ENCODE peak calls at places on chromosomes 13 and 19, in six cellular contexts. Q, V, A, C, G and M are unnamed samples.

GRCh38 chr19:55304980-55305379 is 20.2 kb downstream of the TMEM150B start:
- DNase-seq in Q (no peak), V (no peak), A (no peak), C (no peak), G (no peak), M (no peak)

GRCh38 chr19:40650749-40651305 is 39.6 kb downstream of the NUMBL start:
- DNase-seq in Q (no peak), V (peak; percentile 43), A (no peak), C (no peak), G (no peak), M (no peak)

GRCh38 chr13:99015606-99016520 is 38.0 kb upstream of the DOCK9 start:
- DNase-seq in Q (no peak), V (peak; percentile 19), A (no peak), C (no peak), G (no peak), M (peak; percentile 33)

GRCh38 chr19:13574933-13575332 is 68.7 kb upstream of the CACNA1A start:
- DNase-seq in Q (no peak), V (no peak), A (peak; percentile 12), C (no peak), G (no peak), M (no peak)

GRCh38 chr13:49652691-49653305 is 24.5 kb downstream of the ARL11 start:
- DNase-seq in Q (no peak), V (peak; percentile 40), A (peak; percentile 65), C (no peak), G (no peak), M (peak; percentile 89)

GRCh38 chr19:45177817-45178261 is at the start of gene TRAPPC6A:
- DNase-seq in Q (no peak), V (peak; percentile 53), A (no peak), C (peak; percentile 30), G (no peak), M (no peak)

GRCh38 chr13:66532146-66532545 is 698.0 kb downstream of the PCDH9 start:
- DNase-seq in Q (no peak), V (peak; percentile 90), A (no peak), C (peak; percentile 33), G (no peak), M (no peak)

GRCh38 chr13:91108315-91108714 is 239.2 kb upstream of the MIR17HG start:
- DNase-seq in Q (no peak), V (no peak), A (no peak), C (no peak), G (no peak), M (no peak)

GRCh38 chr13:43800828-43801227 is 14.1 kb upstream of the ENOX1 start:
- DNase-seq in Q (no peak), V (no peak), A (no peak), C (no peak), G (no peak), M (no peak)

GRCh38 chr19:10836478-10837325 is 690 bp upstream of the TMED1 start:
- DNase-seq in Q (peak; percentile 83), V (peak; percentile 90), A (no peak), C (no peak), G (peak; percentile 88), M (peak; percentile 88)

GRCh38 chr13:34721631-34722144 is 220.4 kb upstream of the NBEA start:
- DNase-seq in Q (no peak), V (no peak), A (no peak), C (no peak), G (no peak), M (peak; percentile 71)

GRCh38 chr19:46753420-46754155 is 7.3 kb upstream of the STRN4 start:
- DNase-seq in Q (peak; percentile 69), V (peak; percentile 43), A (no peak), C (no peak), G (peak; percentile 52), M (no peak)

GRCh38 chr13:109345433-109345941 is 440.9 kb downstream of the IRS2 start:
- DNase-seq in Q (no peak), V (peak; percentile 68), A (no peak), C (peak; percentile 27), G (no peak), M (no peak)

GRCh38 chr13:49421391-49421790 is 22.5 kb downstream of the CAB39L start:
- DNase-seq in Q (peak; percentile 6), V (peak; percentile 28), A (no peak), C (no peak), G (no peak), M (peak; percentile 34)

GRCh38 chr13:75847588-75847987 is 211.5 kb downstream of the LMO7 start:
- DNase-seq in Q (no peak), V (no peak), A (no peak), C (no peak), G (no peak), M (no peak)

GRCh38 chr19:35712910-35713845 is 4.6 kb upstream of the KMT2B start:
- DNase-seq in Q (peak; percentile 86), V (no peak), A (no peak), C (no peak), G (no peak), M (no peak)

GRCh38 chr13:95716231-95716630 is 39.3 kb downstream of the DNAJC3 start:
- DNase-seq in Q (no peak), V (no peak), A (no peak), C (no peak), G (no peak), M (no peak)

GRCh38 chr13:80830431-80830830 is 489.5 kb upstream of the SPRY2 start:
- DNase-seq in Q (no peak), V (no peak), A (no peak), C (no peak), G (no peak), M (no peak)

GRCh38 chr19:5130371-5131030 is 161.6 kb downstream of the KDM4B start:
- DNase-seq in Q (peak; percentile 64), V (no peak), A (no peak), C (no peak), G (no peak), M (no peak)

GRCh38 chr13:80442613-80443012 is 101.7 kb upstream of the SPRY2 start:
- DNase-seq in Q (no peak), V (no peak), A (no peak), C (no peak), G (no peak), M (no peak)

GRCh38 chr19:56076413-56076998 is 44.6 kb downstream of the ZNF787 start:
- DNase-seq in Q (peak; percentile 65), V (peak; percentile 77), A (peak; percentile 36), C (no peak), G (no peak), M (peak; percentile 28)

GRCh38 chr19:44738603-44739585 is 9.6 kb upstream of the BCL3 start:
- DNase-seq in Q (no peak), V (no peak), A (no peak), C (no peak), G (no peak), M (no peak)

GRCh38 chr19:33245948-33246728 is 20.5 kb upstream of the SLC7A10 start:
- DNase-seq in Q (no peak), V (peak; percentile 12), A (no peak), C (no peak), G (peak; percentile 50), M (peak; percentile 41)

GRCh38 chr13:103308700-103309099 is 242.5 kb upstream of the SLC10A2 start:
- DNase-seq in Q (no peak), V (no peak), A (no peak), C (no peak), G (no peak), M (no peak)